ENCODE peak calls at places on chromosome 3, in six cellular contexts. One of them, this sample, is unnamed.
A peak's percentile ranks its signal among the peaks of the same experiment; 100 is the strongest.

GRCh38 chr3:134485075-134485536 is 679 bp downstream of the ANAPC13 start:
- DNase-seq in OCI-LY7: no peak
- DNase-seq in cardiac muscle cell: no peak
- DNase-seq in heart left ventricle: no peak
- DNase-seq in type B pancreatic cell: no peak
- DNase-seq in mesothelial cell of epicardium: no peak
- DNase-seq in this sample: peak; percentile 35

GRCh38 chr3:188507244-188507720 is 353.3 kb downstream of the LPP start:
- DNase-seq in OCI-LY7: peak; percentile 13
- DNase-seq in heart left ventricle: no peak
- DNase-seq in type B pancreatic cell: no peak
- DNase-seq in cardiac muscle cell: peak; percentile 25
- DNase-seq in mesothelial cell of epicardium: no peak
- DNase-seq in this sample: no peak

GRCh38 chr3:62686486-62686885 is 188.7 kb downstream of the CADPS start:
- DNase-seq in mesothelial cell of epicardium: no peak
- DNase-seq in heart left ventricle: no peak
- DNase-seq in cardiac muscle cell: no peak
- DNase-seq in OCI-LY7: no peak
- DNase-seq in type B pancreatic cell: no peak
- DNase-seq in this sample: no peak

GRCh38 chr3:188526057-188526456 is 372.1 kb downstream of the LPP start:
- DNase-seq in heart left ventricle: no peak
- DNase-seq in cardiac muscle cell: no peak
- DNase-seq in mesothelial cell of epicardium: no peak
- DNase-seq in OCI-LY7: no peak
- DNase-seq in type B pancreatic cell: no peak
- DNase-seq in this sample: no peak

GRCh38 chr3:114709102-114709501 is 415.3 kb downstream of the TIGIT start:
- DNase-seq in heart left ventricle: no peak
- DNase-seq in type B pancreatic cell: no peak
- DNase-seq in OCI-LY7: no peak
- DNase-seq in cardiac muscle cell: no peak
- DNase-seq in mesothelial cell of epicardium: no peak
- DNase-seq in this sample: no peak

GRCh38 chr3:23612296-23612891 is 193.4 kb upstream of the UBE2E1 start:
- DNase-seq in mesothelial cell of epicardium: no peak
- DNase-seq in OCI-LY7: no peak
- DNase-seq in heart left ventricle: peak; percentile 26
- DNase-seq in type B pancreatic cell: no peak
- DNase-seq in cardiac muscle cell: peak; percentile 41
- DNase-seq in this sample: no peak

GRCh38 chr3:144499346-144499745 is 527.7 kb downstream of the DIPK2A start:
- DNase-seq in heart left ventricle: no peak
- DNase-seq in type B pancreatic cell: no peak
- DNase-seq in cardiac muscle cell: no peak
- DNase-seq in OCI-LY7: no peak
- DNase-seq in mesothelial cell of epicardium: no peak
- DNase-seq in this sample: no peak

GRCh38 chr3:48702320-48702921 is 14.6 kb downstream of the IP6K2 start:
- DNase-seq in OCI-LY7: no peak
- DNase-seq in mesothelial cell of epicardium: no peak
- DNase-seq in type B pancreatic cell: no peak
- DNase-seq in heart left ventricle: no peak
- DNase-seq in cardiac muscle cell: no peak
- DNase-seq in this sample: no peak

GRCh38 chr3:134991472-134992010 is 196.5 kb downstream of the EPHB1 start:
- DNase-seq in OCI-LY7: no peak
- DNase-seq in type B pancreatic cell: no peak
- DNase-seq in cardiac muscle cell: no peak
- DNase-seq in mesothelial cell of epicardium: no peak
- DNase-seq in heart left ventricle: no peak
- DNase-seq in this sample: no peak

GRCh38 chr3:172253200-172253599 is 195.1 kb downstream of the GHSR start:
- DNase-seq in type B pancreatic cell: no peak
- DNase-seq in mesothelial cell of epicardium: no peak
- DNase-seq in cardiac muscle cell: no peak
- DNase-seq in heart left ventricle: no peak
- DNase-seq in OCI-LY7: no peak
- DNase-seq in this sample: no peak

GRCh38 chr3:113698891-113699465 is 2.5 kb upstream of the USF3 start:
- DNase-seq in OCI-LY7: no peak
- DNase-seq in heart left ventricle: no peak
- DNase-seq in type B pancreatic cell: no peak
- DNase-seq in mesothelial cell of epicardium: no peak
- DNase-seq in cardiac muscle cell: no peak
- DNase-seq in this sample: peak; percentile 65

GRCh38 chr3:10356461-10356897 is 35.6 kb upstream of the SEC13 start:
- DNase-seq in OCI-LY7: peak; percentile 54
- DNase-seq in heart left ventricle: no peak
- DNase-seq in mesothelial cell of epicardium: no peak
- DNase-seq in cardiac muscle cell: no peak
- DNase-seq in type B pancreatic cell: no peak
- DNase-seq in this sample: no peak

GRCh38 chr3:31300802-31301443 is 231.8 kb upstream of the STT3B start:
- DNase-seq in OCI-LY7: no peak
- DNase-seq in mesothelial cell of epicardium: no peak
- DNase-seq in type B pancreatic cell: no peak
- DNase-seq in cardiac muscle cell: no peak
- DNase-seq in heart left ventricle: no peak
- DNase-seq in this sample: no peak

GRCh38 chr3:101873619-101874018 is 24.3 kb downstream of the NFKBIZ start:
- DNase-seq in mesothelial cell of epicardium: no peak
- DNase-seq in cardiac muscle cell: no peak
- DNase-seq in OCI-LY7: no peak
- DNase-seq in heart left ventricle: no peak
- DNase-seq in type B pancreatic cell: no peak
- DNase-seq in this sample: no peak

GRCh38 chr3:149223461-149223820 is 1.8 kb upstream of the CP start:
- DNase-seq in cardiac muscle cell: no peak
- DNase-seq in type B pancreatic cell: no peak
- DNase-seq in mesothelial cell of epicardium: no peak
- DNase-seq in heart left ventricle: no peak
- DNase-seq in OCI-LY7: no peak
- DNase-seq in this sample: no peak

GRCh38 chr3:13078158-13078905 is 5.1 kb upstream of the IQSEC1 start:
- DNase-seq in cardiac muscle cell: no peak
- DNase-seq in OCI-LY7: peak; percentile 59
- DNase-seq in mesothelial cell of epicardium: no peak
- DNase-seq in type B pancreatic cell: no peak
- DNase-seq in heart left ventricle: no peak
- DNase-seq in this sample: peak; percentile 69

GRCh38 chr3:197791120-197792018 is at the start of gene LRCH3:
- DNase-seq in cardiac muscle cell: peak; percentile 92
- DNase-seq in mesothelial cell of epicardium: peak; percentile 83
- DNase-seq in heart left ventricle: peak; percentile 85
- DNase-seq in type B pancreatic cell: peak; percentile 96
- DNase-seq in OCI-LY7: peak; percentile 88
- DNase-seq in this sample: peak; percentile 77

GRCh38 chr3:168088106-168088722 is 7.5 kb downstream of the GOLIM4 start:
- DNase-seq in mesothelial cell of epicardium: no peak
- DNase-seq in type B pancreatic cell: no peak
- DNase-seq in OCI-LY7: peak; percentile 78
- DNase-seq in cardiac muscle cell: peak; percentile 18
- DNase-seq in heart left ventricle: no peak
- DNase-seq in this sample: no peak

GRCh38 chr3:42101048-42101447 is 9.9 kb downstream of the TRAK1 start:
- DNase-seq in type B pancreatic cell: no peak
- DNase-seq in mesothelial cell of epicardium: no peak
- DNase-seq in heart left ventricle: peak; percentile 37
- DNase-seq in cardiac muscle cell: no peak
- DNase-seq in OCI-LY7: no peak
- DNase-seq in this sample: no peak

GRCh38 chr3:61682671-61683408 is 121.5 kb downstream of the PTPRG start:
- DNase-seq in cardiac muscle cell: no peak
- DNase-seq in OCI-LY7: no peak
- DNase-seq in mesothelial cell of epicardium: no peak
- DNase-seq in heart left ventricle: no peak
- DNase-seq in type B pancreatic cell: no peak
- DNase-seq in this sample: no peak

GRCh38 chr3:112635674-112636073 is 5.3 kb downstream of the CCDC80 start:
- DNase-seq in type B pancreatic cell: no peak
- DNase-seq in mesothelial cell of epicardium: no peak
- DNase-seq in OCI-LY7: no peak
- DNase-seq in heart left ventricle: no peak
- DNase-seq in cardiac muscle cell: peak; percentile 39
- DNase-seq in this sample: no peak

GRCh38 chr3:64327039-64327804 is 102.0 kb upstream of the PRICKLE2 start:
- DNase-seq in OCI-LY7: no peak
- DNase-seq in type B pancreatic cell: no peak
- DNase-seq in mesothelial cell of epicardium: no peak
- DNase-seq in cardiac muscle cell: no peak
- DNase-seq in heart left ventricle: peak; percentile 74
- DNase-seq in this sample: peak; percentile 19

GRCh38 chr3:85862893-85863455 is 904.2 kb downstream of the CADM2 start:
- DNase-seq in mesothelial cell of epicardium: no peak
- DNase-seq in OCI-LY7: no peak
- DNase-seq in type B pancreatic cell: no peak
- DNase-seq in heart left ventricle: no peak
- DNase-seq in cardiac muscle cell: no peak
- DNase-seq in this sample: no peak

GRCh38 chr3:127033786-127034185 is 50.9 kb downstream of the PLXNA1 start:
- DNase-seq in cardiac muscle cell: no peak
- DNase-seq in OCI-LY7: no peak
- DNase-seq in mesothelial cell of epicardium: no peak
- DNase-seq in type B pancreatic cell: no peak
- DNase-seq in heart left ventricle: no peak
- DNase-seq in this sample: peak; percentile 63

GRCh38 chr3:127034195-127034989 is 51.5 kb downstream of the PLXNA1 start:
- DNase-seq in cardiac muscle cell: no peak
- DNase-seq in heart left ventricle: no peak
- DNase-seq in mesothelial cell of epicardium: no peak
- DNase-seq in type B pancreatic cell: no peak
- DNase-seq in OCI-LY7: no peak
- DNase-seq in this sample: no peak

GRCh38 chr3:127032296-127032990 is 49.5 kb downstream of the PLXNA1 start:
- DNase-seq in heart left ventricle: no peak
- DNase-seq in OCI-LY7: no peak
- DNase-seq in cardiac muscle cell: no peak
- DNase-seq in mesothelial cell of epicardium: no peak
- DNase-seq in type B pancreatic cell: no peak
- DNase-seq in this sample: no peak

GRCh38 chr3:127031845-127032244 is 48.9 kb downstream of the PLXNA1 start:
- DNase-seq in mesothelial cell of epicardium: no peak
- DNase-seq in OCI-LY7: no peak
- DNase-seq in type B pancreatic cell: no peak
- DNase-seq in cardiac muscle cell: no peak
- DNase-seq in heart left ventricle: no peak
- DNase-seq in this sample: no peak

DNA sequence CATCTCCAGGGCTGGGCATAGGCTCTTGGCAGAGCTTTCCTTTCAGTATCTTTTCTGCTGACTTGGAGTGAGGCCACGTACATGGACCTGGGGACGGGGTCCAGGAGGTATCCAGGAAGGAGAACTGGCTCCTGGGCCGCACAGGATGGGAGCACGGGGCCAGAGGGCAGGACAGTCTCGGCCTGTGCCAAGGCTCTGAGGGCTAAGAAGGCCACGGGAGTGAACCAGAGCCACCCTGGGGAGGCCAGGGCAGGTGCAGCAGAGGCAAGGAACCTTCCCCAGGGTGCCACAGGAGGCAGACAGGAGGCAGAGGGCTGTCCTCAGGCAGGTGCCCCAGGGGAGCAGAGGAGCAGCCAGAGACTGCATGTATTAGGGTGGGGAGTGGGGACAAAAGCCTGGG is 50.3 kb downstream of the PLXNA1 start:
- DNase-seq in heart left ventricle: no peak
- DNase-seq in OCI-LY7: no peak
- DNase-seq in cardiac muscle cell: no peak
- DNase-seq in type B pancreatic cell: no peak
- DNase-seq in mesothelial cell of epicardium: no peak
- DNase-seq in this sample: no peak
- TF ChIP-seq CTCF in heart left ventricle: no peak
- TF ChIP-seq CTCF in OCI-LY7: no peak
- TF ChIP-seq CTCF in cardiac muscle cell: no peak
- TF ChIP-seq CTCF in type B pancreatic cell: no peak
- TF ChIP-seq CTCF in mesothelial cell of epicardium: no peak
- TF ChIP-seq CTCF in this sample: no peak

GRCh38 chr3:124383051-124383450 is 347.2 kb upstream of the UMPS start:
- DNase-seq in OCI-LY7: no peak
- DNase-seq in type B pancreatic cell: no peak
- DNase-seq in mesothelial cell of epicardium: no peak
- DNase-seq in heart left ventricle: no peak
- DNase-seq in cardiac muscle cell: no peak
- DNase-seq in this sample: no peak

GRCh38 chr3:124387008-124387407 is 343.2 kb upstream of the UMPS start:
- DNase-seq in heart left ventricle: no peak
- DNase-seq in OCI-LY7: no peak
- DNase-seq in cardiac muscle cell: no peak
- DNase-seq in mesothelial cell of epicardium: no peak
- DNase-seq in type B pancreatic cell: no peak
- DNase-seq in this sample: no peak

GRCh38 chr3:124383846-124384483 is 346.3 kb upstream of the UMPS start:
- DNase-seq in mesothelial cell of epicardium: no peak
- DNase-seq in cardiac muscle cell: no peak
- DNase-seq in type B pancreatic cell: no peak
- DNase-seq in OCI-LY7: no peak
- DNase-seq in heart left ventricle: no peak
- DNase-seq in this sample: no peak

GRCh38 chr3:124386006-124386405 is 344.2 kb upstream of the UMPS start:
- DNase-seq in type B pancreatic cell: no peak
- DNase-seq in mesothelial cell of epicardium: no peak
- DNase-seq in heart left ventricle: no peak
- DNase-seq in cardiac muscle cell: no peak
- DNase-seq in OCI-LY7: no peak
- DNase-seq in this sample: no peak

GRCh38 chr3:124384527-124384926 is 345.7 kb upstream of the UMPS start:
- DNase-seq in mesothelial cell of epicardium: no peak
- DNase-seq in OCI-LY7: no peak
- DNase-seq in cardiac muscle cell: no peak
- DNase-seq in heart left ventricle: no peak
- DNase-seq in type B pancreatic cell: no peak
- DNase-seq in this sample: no peak
- TF ChIP-seq CTCF in mesothelial cell of epicardium: no peak
- TF ChIP-seq CTCF in OCI-LY7: no peak
- TF ChIP-seq CTCF in cardiac muscle cell: no peak
- TF ChIP-seq CTCF in heart left ventricle: no peak
- TF ChIP-seq CTCF in type B pancreatic cell: no peak
- TF ChIP-seq CTCF in this sample: no peak

GRCh38 chr3:130462089-130462488 is 54.9 kb upstream of the COL6A6 start:
- DNase-seq in cardiac muscle cell: no peak
- DNase-seq in type B pancreatic cell: no peak
- DNase-seq in mesothelial cell of epicardium: no peak
- DNase-seq in OCI-LY7: no peak
- DNase-seq in heart left ventricle: no peak
- DNase-seq in this sample: no peak
- TF ChIP-seq CTCF in cardiac muscle cell: no peak
- TF ChIP-seq CTCF in type B pancreatic cell: no peak
- TF ChIP-seq CTCF in mesothelial cell of epicardium: no peak
- TF ChIP-seq CTCF in OCI-LY7: no peak
- TF ChIP-seq CTCF in heart left ventricle: no peak
- TF ChIP-seq CTCF in this sample: no peak

DNA sequence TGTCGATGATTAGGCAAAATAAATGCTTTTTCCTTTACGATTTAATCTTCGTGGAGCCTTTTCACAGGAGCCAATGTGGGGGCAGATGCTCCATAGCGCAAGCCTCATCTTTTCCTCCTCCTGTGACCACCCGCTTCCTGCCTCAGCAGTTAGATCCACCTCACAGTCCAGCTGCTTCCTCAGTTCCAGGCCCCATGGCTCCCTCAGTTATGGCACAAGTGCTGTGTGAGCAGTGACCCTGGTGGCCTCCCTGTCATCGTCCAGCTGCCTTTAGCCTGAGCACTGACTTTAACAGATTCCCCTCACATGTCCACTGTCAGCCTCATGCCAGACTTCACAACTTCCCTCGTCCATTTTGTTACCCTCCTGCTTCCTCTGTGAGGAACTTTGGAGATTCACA is 424.6 kb upstream of the GBE1 start:
- DNase-seq in type B pancreatic cell: no peak
- DNase-seq in cardiac muscle cell: no peak
- DNase-seq in OCI-LY7: no peak
- DNase-seq in heart left ventricle: no peak
- DNase-seq in mesothelial cell of epicardium: no peak
- DNase-seq in this sample: no peak
- TF ChIP-seq CTCF in type B pancreatic cell: no peak
- TF ChIP-seq CTCF in cardiac muscle cell: no peak
- TF ChIP-seq CTCF in OCI-LY7: no peak
- TF ChIP-seq CTCF in heart left ventricle: no peak
- TF ChIP-seq CTCF in mesothelial cell of epicardium: no peak
- TF ChIP-seq CTCF in this sample: no peak